ENCODE peak calls at places on chromosomes 2 and 18, in five cellular contexts. E is neuronal stem cell, V is OCI-LY7, Y is left ventricle myocardium inferior, F is body of pancreas. T is an unnamed sample.

GRCh38 chr2:152330235-152330866 is 4.6 kb upstream of the FMNL2 start:
- DNase-seq in V (no peak), F (no peak), E (no peak), Y (no peak), T (no peak)

GRCh38 chr2:102979429-102979828 is 217.6 kb downstream of the TMEM182 start:
- DNase-seq in F (no peak), E (no peak), Y (no peak), V (no peak), T (no peak)

GRCh38 chr2:158232476-158232875 is 130.8 kb downstream of the UPP2 start:
- DNase-seq in F (no peak), Y (no peak), V (no peak), E (no peak), T (no peak)

GRCh38 chr2:123993728-123994323 is 31.3 kb upstream of the CNTNAP5 start:
- DNase-seq in E (peak; percentile 23), Y (no peak), F (peak; percentile 51), V (peak; percentile 29), T (no peak)

GRCh38 chr2:175187378-175187777 is 5.9 kb upstream of the ATP5MC3 start:
- DNase-seq in F (no peak), Y (no peak), E (no peak), V (peak; percentile 35), T (no peak)

GRCh38 chr2:66561645-66562336 is 126.9 kb downstream of the MEIS1 start:
- DNase-seq in F (peak; percentile 37), Y (no peak), V (no peak), E (no peak), T (peak; percentile 44)

GRCh38 chr2:73232471-73233153 is 427 bp downstream of the PRADC1 start:
- DNase-seq in E (no peak), V (peak; percentile 53), F (peak; percentile 29), Y (no peak), T (no peak)

GRCh38 chr18:46097853-46098615 is at the start of gene ATP5F1A:
- DNase-seq in V (peak; percentile 82), Y (peak; percentile 86), E (peak; percentile 69), F (peak; percentile 94), T (peak; percentile 94)

GRCh38 chr2:40400336-40400953 is 51.4 kb downstream of the SLC8A1 start:
- DNase-seq in Y (no peak), E (no peak), F (no peak), V (no peak), T (no peak)

DNA sequence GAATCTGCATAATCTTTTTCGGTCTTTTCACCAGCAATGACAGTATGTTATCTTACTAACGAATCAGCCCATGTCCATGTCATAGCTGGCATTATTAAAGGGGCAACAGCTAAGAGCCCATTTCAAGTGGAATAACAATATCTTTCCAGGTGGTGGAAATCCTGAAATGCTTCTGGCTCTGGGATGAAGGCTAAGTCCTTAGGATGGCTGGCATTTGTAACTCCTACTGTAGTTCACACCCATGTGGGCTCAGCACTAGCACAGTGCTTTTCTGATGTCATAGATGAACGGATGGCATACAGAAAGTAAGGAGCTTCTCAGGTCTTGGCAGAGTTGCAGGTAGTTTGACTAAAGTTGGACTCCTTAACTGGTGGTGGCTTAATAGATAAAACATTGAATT is 10.0 kb downstream of the TMEM200C start:
- DNase-seq in V (no peak), F (no peak), E (no peak), Y (no peak), T (no peak)
- H3K27ac ChIP-seq in V (no peak overlapping the region), F (no peak overlapping the region), E (no peak overlapping the region), Y (no peak overlapping the region), T (no peak overlapping the region)

GRCh38 chr18:10409041-10409440 is 45.4 kb upstream of the APCDD1 start:
- DNase-seq in V (no peak), F (no peak), Y (no peak), E (no peak), T (no peak)
- H3K27ac ChIP-seq in V (no peak overlapping the region), F (no peak overlapping the region), Y (no peak overlapping the region), E (no peak overlapping the region), T (no peak overlapping the region)

GRCh38 chr2:227335713-227336112 is 10.7 kb downstream of the MFF start:
- DNase-seq in E (no peak), Y (no peak), V (no peak), F (no peak), T (no peak)

GRCh38 chr2:227341553-227341952 is 16.5 kb downstream of the MFF start:
- DNase-seq in E (no peak), Y (no peak), V (no peak), F (no peak), T (no peak)

GRCh38 chr2:227340106-227340505 is 15.1 kb downstream of the MFF start:
- DNase-seq in Y (no peak), E (no peak), V (no peak), F (no peak), T (no peak)

GRCh38 chr2:227339098-227339599 is 14.1 kb downstream of the MFF start:
- DNase-seq in E (no peak), V (no peak), Y (no peak), F (no peak), T (no peak)
- H3K27ac ChIP-seq in E (no peak overlapping the region), V (no peak overlapping the region), Y (no peak overlapping the region), F (no peak overlapping the region), T (no peak overlapping the region)

GRCh38 chr2:16203069-16203468 is 262.7 kb downstream of the MYCN start:
- DNase-seq in F (no peak), V (no peak), E (no peak), Y (no peak), T (no peak)
- H3K27ac ChIP-seq in F (no peak overlapping the region), V (no peak overlapping the region), E (no peak overlapping the region), Y (no peak overlapping the region), T (no peak overlapping the region)

GRCh38 chr2:190202018-190202417 is 117.6 kb downstream of the HIBCH start:
- DNase-seq in Y (no peak), F (no peak), V (no peak), E (no peak), T (no peak)

GRCh38 chr2:190207929-190208328 is 111.7 kb downstream of the HIBCH start:
- DNase-seq in F (no peak), V (no peak), Y (no peak), E (no peak), T (no peak)

GRCh38 chr2:190209579-190209978 is 110.0 kb downstream of the HIBCH start:
- DNase-seq in E (no peak), Y (no peak), V (no peak), F (no peak), T (no peak)

GRCh38 chr2:190202604-190203003 is 117.0 kb downstream of the HIBCH start:
- DNase-seq in F (no peak), V (no peak), Y (no peak), E (no peak), T (no peak)

GRCh38 chr2:190205643-190206042 is 114.0 kb downstream of the HIBCH start:
- DNase-seq in E (no peak), F (no peak), V (no peak), Y (no peak), T (no peak)
- H3K27ac ChIP-seq in E (no peak overlapping the region), F (no peak overlapping the region), V (no peak overlapping the region), Y (no peak overlapping the region), T (no peak overlapping the region)

DNA sequence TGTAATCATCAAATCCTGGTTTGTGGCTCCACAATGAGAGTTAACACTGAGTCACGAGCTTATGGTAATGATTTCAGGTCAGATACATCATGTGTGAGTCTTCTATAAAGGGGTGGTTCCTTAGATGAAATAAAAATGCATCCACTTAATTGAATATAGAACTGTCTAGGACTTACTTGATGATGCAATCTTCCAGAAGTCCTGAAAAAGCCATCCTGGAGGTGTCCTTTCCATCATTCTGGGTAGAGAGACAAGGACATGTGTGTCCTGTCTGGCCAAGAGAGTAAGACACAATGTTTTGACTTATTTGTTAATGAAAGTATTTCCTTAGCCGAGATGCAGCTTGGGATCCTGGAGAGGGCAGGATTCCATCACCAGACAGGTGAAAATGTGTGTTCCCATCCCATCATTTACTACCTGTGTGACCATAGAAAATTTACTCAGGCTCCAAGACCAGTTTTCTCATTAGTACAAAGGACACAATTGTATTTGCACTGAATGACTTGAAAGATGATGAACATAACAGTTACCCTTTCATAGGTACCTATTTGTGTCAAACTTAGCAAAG is 1539.7 kb upstream of the PIK3C3 start:
- DNase-seq in F (no peak), Y (no peak), E (no peak), V (no peak), T (no peak)
- H3K27ac ChIP-seq in F (no peak overlapping the region), Y (no peak overlapping the region), E (no peak overlapping the region), V (no peak overlapping the region), T (no peak overlapping the region)

GRCh38 chr2:234048049-234048448 is 2.5 kb upstream of the SPP2 start:
- DNase-seq in F (no peak), E (no peak), V (no peak), Y (no peak), T (no peak)

GRCh38 chr2:234038076-234038802 is 12.3 kb upstream of the SPP2 start:
- DNase-seq in Y (no peak), V (no peak), E (no peak), F (no peak), T (no peak)

GRCh38 chr2:234047361-234047760 is 3.1 kb upstream of the SPP2 start:
- DNase-seq in V (no peak), F (no peak), E (no peak), Y (no peak), T (no peak)

DNA sequence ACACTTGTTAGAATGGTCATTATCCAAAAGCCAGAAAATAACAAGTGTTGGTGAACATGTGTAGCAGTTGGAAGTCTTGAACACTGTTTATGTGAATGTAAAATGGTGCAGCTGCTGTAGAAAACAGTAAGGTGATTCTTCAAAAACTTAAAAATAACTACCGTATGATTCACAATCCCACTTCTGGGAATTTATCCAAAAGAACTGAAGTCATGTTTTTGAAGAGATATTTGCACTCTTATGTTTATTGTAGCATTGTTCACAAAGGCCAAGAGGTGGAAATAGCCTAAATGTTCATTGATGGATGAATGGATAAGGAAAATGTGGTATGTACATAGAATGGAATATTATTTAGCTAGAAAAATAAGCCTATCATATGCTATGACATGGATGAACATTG is 6.3 kb upstream of the SPP2 start:
- DNase-seq in Y (no peak), F (no peak), V (no peak), E (no peak), T (no peak)
- H3K27ac ChIP-seq in Y (no peak overlapping the region), F (no peak overlapping the region), V (no peak overlapping the region), E (no peak overlapping the region), T (no peak overlapping the region)

DNA sequence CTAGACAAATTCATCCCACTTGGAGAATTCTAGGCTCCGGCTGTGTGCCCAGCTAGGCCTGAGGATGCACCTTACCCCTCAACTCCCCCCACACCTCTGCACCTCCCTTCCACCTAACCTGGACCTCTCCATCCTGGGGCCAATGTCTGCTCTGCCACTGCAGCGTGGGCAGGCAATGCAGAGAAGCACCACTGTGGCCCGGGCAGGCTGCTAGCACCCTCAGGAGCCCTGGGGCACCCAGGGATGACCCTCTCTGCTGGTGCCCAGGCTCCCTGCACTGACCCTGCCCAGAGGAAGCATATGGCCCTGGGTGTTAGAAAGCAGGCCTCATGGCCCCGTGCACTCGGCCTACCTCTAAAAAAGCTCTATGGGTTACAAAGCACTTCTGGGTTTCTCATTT is 49.6 kb downstream of the ADCY3 start:
- DNase-seq in F (no peak), Y (no peak), E (no peak), V (no peak), T (no peak)
- H3K27ac ChIP-seq in F (no peak overlapping the region), Y (peak overlapping the region; percentile 75), E (no peak overlapping the region), V (no peak overlapping the region), T (no peak overlapping the region)